ENCODE peak calls at places on chromosomes 4 and X, in ten cellular contexts. C, T, D, W, B, U, P, A, K and R are unnamed samples.

GRCh38 chr4:137390707-137391106 is 141.6 kb downstream of the PCDH18 start:
- DNase-seq in D (no peak), B (no peak), C (no peak), A (no peak), K (peak; percentile 24), U (no peak), P (peak; percentile 72), W (no peak), T (no peak), R (peak; percentile 66)

GRCh38 chrX:132809581-132809980 is 148.8 kb downstream of the HS6ST2 start:
- DNase-seq in K (no peak), P (no peak), C (no peak), A (no peak), W (no peak), B (no peak), D (no peak), T (no peak), U (no peak), R (no peak)

GRCh38 chr4:158999849-159000248 is 103.0 kb upstream of the RAPGEF2 start:
- DNase-seq in A (no peak), K (no peak), C (no peak), U (no peak), T (no peak), W (no peak), B (no peak), D (no peak), P (no peak), R (no peak)

GRCh38 chr4:83782591-83782990 is 246.7 kb downstream of the GPAT3 start:
- DNase-seq in A (no peak), K (no peak), U (no peak), B (no peak), D (no peak), C (no peak), T (no peak), W (no peak), P (no peak), R (no peak)

GRCh38 chr4:26015133-26015651 is 101.2 kb downstream of the SMIM20 start:
- DNase-seq in K (peak; percentile 96), P (peak; percentile 92), D (no peak), T (no peak), A (no peak), C (no peak), W (no peak), U (peak; percentile 1), B (peak; percentile 70), R (peak; percentile 99)

GRCh38 chr4:76867880-76868655 is 29.9 kb downstream of the SOWAHB start:
- DNase-seq in C (no peak), P (no peak), T (no peak), U (no peak), W (peak; percentile 78), B (no peak), K (no peak), D (no peak), A (no peak), R (no peak)

GRCh38 chr4:85928775-85929585 is 430.9 kb downstream of the MAPK10 start:
- DNase-seq in K (peak; percentile 9), P (peak; percentile 27), W (peak; percentile 44), T (no peak), B (no peak), D (peak; percentile 72), A (peak; percentile 21), C (peak; percentile 13), U (no peak), R (peak; percentile 52)

GRCh38 chr4:141391771-141392170 is 171.1 kb downstream of the ZNF330 start:
- DNase-seq in B (no peak), C (no peak), P (no peak), A (no peak), T (no peak), D (peak; percentile 87), K (no peak), U (no peak), W (no peak), R (no peak)

GRCh38 chr4:73718375-73719373 is 21.7 kb upstream of the CXCL8 start:
- DNase-seq in T (no peak), U (no peak), D (peak; percentile 40), C (no peak), B (no peak), P (no peak), A (no peak), W (no peak), K (peak; percentile 41), R (no peak)

GRCh38 chr4:158667651-158668198 is 4.0 kb downstream of the C4orf46 start:
- DNase-seq in B (no peak), W (peak; percentile 14), U (no peak), A (no peak), K (peak; percentile 38), C (peak; percentile 2), P (peak; percentile 48), T (peak; percentile 13), D (peak; percentile 13), R (no peak)

GRCh38 chr4:46372878-46373277 is 17.1 kb downstream of the GABRA2 start:
- DNase-seq in D (no peak), B (no peak), P (no peak), W (no peak), C (no peak), T (no peak), A (no peak), U (no peak), K (no peak), R (no peak)